ENCODE peak calls at places on chromosomes 2 and 18, in ten cellular contexts. D is mesothelial cell of epicardium, N is HCT116, A is tibial artery, L is cardiac muscle cell, W is fibroblast of mammary gland, C is progenitor cell of endocrine pancreas, Z is Caco-2, I is GM20000, U is fibroblast of lung. V is an unnamed sample.
A peak's percentile ranks its signal among the peaks of the same experiment; 100 is the strongest.

GRCh38 chr2:30708491-30709290 is 98.6 kb downstream of the CAPN13 start:
- DNase-seq in D (no peak), N (no peak), A (peak; percentile 65), L (peak; percentile 20), W (peak; percentile 54), C (no peak), Z (peak; percentile 23), I (no peak), U (peak; percentile 39), V (no peak)

GRCh38 chr18:35789543-35789942 is 182.9 kb upstream of the RMP24 start:
- DNase-seq in D (no peak), N (no peak), A (no peak), L (no peak), W (no peak), C (no peak), Z (no peak), I (no peak), U (no peak), V (no peak)

GRCh38 chr2:213834331-213834730 is 550.1 kb downstream of the SPAG16 start:
- DNase-seq in D (no peak), N (peak; percentile 6), A (no peak), L (peak; percentile 72), W (peak; percentile 95), C (no peak), Z (no peak), I (no peak), U (peak; percentile 89), V (no peak)

GRCh38 chr2:105760191-105760590 is 15.5 kb downstream of the NCK2 start:
- DNase-seq in D (no peak), N (no peak), A (no peak), L (no peak), W (no peak), C (no peak), Z (no peak), I (no peak), U (no peak), V (no peak)

GRCh38 chr2:32882911-32883810 is 63.6 kb upstream of the LTBP1 start:
- DNase-seq in D (no peak), N (no peak), A (no peak), L (peak; percentile 29), W (peak; percentile 11), C (no peak), Z (no peak), I (no peak), U (peak; percentile 92), V (no peak)

GRCh38 chr2:95073856-95074662 is 47.5 kb downstream of the MRPS5 start:
- DNase-seq in D (no peak), N (no peak), A (no peak), L (no peak), W (no peak), C (no peak), Z (no peak), I (no peak), U (no peak), V (no peak)

GRCh38 chr18:36871801-36872200 is 42.9 kb downstream of the KIAA1328 start:
- DNase-seq in D (no peak), N (no peak), A (no peak), L (no peak), W (no peak), C (no peak), Z (no peak), I (no peak), U (no peak), V (no peak)

GRCh38 chr18:24404591-24404990 is 7.0 kb upstream of the OSBPL1A start:
- DNase-seq in D (no peak), N (no peak), A (no peak), L (no peak), W (no peak), C (no peak), Z (no peak), I (no peak), U (no peak), V (no peak)

GRCh38 chr2:29129586-29130281 is 14.5 kb downstream of the CLIP4 start:
- DNase-seq in D (no peak), N (no peak), A (no peak), L (peak; percentile 29), W (no peak), C (no peak), Z (peak; percentile 5), I (no peak), U (peak; percentile 49), V (no peak)

GRCh38 chr18:64273724-64274123 is 124.8 kb upstream of the LINC00305 start:
- DNase-seq in D (no peak), N (no peak), A (no peak), L (no peak), W (no peak), C (no peak), Z (no peak), I (no peak), U (no peak), V (no peak)

GRCh38 chr2:55119711-55120487 is 69.6 kb upstream of the RTN4 start:
- DNase-seq in D (no peak), N (no peak), A (no peak), L (no peak), W (peak; percentile 57), C (no peak), Z (no peak), I (no peak), U (no peak), V (no peak)

GRCh38 chr2:53865264-53865663 is 5.5 kb upstream of the GPR75 start:
- DNase-seq in D (no peak), N (no peak), A (no peak), L (no peak), W (no peak), C (no peak), Z (no peak), I (no peak), U (no peak), V (no peak)

GRCh38 chr2:107936427-107937359 is 49.6 kb upstream of the SLC5A7 start:
- DNase-seq in D (no peak), N (no peak), A (no peak), L (peak; percentile 2), W (peak; percentile 8), C (no peak), Z (peak; percentile 26), I (no peak), U (no peak), V (no peak)
- TF ChIP-seq CTCF in D (peak; percentile 90), N (peak; percentile 57), A (no peak), L (peak; percentile 30), W (peak; percentile 41), C (peak; percentile 83), Z (peak; percentile 17), I (no peak), U (peak; percentile 21), V (peak; percentile 54)

DNA sequence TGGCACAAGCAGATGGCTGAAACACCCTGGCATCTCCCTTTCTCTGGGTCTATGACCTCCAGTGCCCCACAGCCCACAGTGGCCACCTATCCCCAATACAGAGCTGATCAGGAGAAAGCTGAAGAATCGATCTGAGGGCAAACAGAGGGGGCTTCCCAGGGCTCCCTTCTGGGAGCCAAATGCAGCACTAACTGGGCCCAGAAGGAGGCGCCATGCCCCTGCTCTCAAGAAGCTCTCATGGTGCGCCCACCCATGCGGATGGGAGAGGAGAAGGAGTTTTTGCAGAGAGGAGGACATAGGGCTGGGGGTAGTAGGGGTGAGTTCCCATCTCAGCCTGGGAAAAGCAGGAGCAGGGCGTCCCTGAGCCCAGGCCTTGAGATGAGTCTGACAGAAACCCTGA is 787.3 kb upstream of the RAB6C start:
- DNase-seq in D (no peak), N (no peak), A (no peak), L (no peak), W (no peak), C (no peak), Z (no peak), I (no peak), U (no peak), V (no peak)
- TF ChIP-seq CTCF in D (no peak), N (peak; percentile 35), A (no peak), L (no peak), W (no peak), C (no peak), Z (no peak), I (no peak), U (no peak), V (no peak)

GRCh38 chr2:195664528-195664927 is 7.5 kb downstream of the SLC39A10 start:
- DNase-seq in D (no peak), N (no peak), A (no peak), L (peak; percentile 13), W (no peak), C (no peak), Z (no peak), I (no peak), U (no peak), V (no peak)
- TF ChIP-seq CTCF in D (no peak), N (no peak), A (no peak), L (peak; percentile 16), W (peak; percentile 33), C (peak; percentile 20), Z (no peak), I (no peak), U (peak; percentile 34), V (peak; percentile 21)

DNA sequence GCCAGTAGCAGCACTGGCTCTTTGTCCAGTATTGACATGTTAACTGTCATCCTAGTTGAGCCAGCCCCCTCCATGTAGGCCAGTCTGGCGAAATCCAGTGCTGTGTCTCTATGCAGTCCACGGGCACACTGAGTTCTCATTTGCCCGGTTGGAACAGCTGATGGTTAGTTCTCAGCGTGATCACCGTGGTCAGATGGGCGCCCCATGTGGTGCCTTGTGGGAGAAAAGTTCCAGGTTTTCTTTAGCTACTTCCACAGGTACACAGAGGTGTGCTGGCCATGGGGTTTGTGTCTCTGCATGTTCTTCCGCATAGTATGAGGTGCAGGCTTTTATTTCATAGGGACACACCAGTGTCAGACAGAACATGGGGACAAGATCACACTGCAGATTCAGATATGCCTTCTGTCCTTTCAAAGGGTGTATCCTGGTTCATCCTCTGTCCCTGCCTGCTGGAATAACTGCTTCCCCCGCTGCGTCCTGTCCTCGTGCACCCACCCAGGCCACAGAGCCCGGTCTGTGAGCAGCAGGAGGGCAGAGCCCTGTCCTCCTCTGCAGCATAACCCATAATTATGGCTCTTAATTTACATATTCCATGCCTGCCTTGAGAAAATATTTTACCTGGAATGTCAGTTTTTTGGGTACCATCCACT is 334.1 kb downstream of the GBX2 start:
- DNase-seq in D (no peak), N (no peak), A (no peak), L (no peak), W (no peak), C (no peak), Z (no peak), I (no peak), U (no peak), V (no peak)
- TF ChIP-seq CTCF in D (no peak), N (no peak), A (no peak), L (no peak), W (no peak), C (peak; percentile 31), Z (no peak), I (no peak), U (no peak), V (no peak)

DNA sequence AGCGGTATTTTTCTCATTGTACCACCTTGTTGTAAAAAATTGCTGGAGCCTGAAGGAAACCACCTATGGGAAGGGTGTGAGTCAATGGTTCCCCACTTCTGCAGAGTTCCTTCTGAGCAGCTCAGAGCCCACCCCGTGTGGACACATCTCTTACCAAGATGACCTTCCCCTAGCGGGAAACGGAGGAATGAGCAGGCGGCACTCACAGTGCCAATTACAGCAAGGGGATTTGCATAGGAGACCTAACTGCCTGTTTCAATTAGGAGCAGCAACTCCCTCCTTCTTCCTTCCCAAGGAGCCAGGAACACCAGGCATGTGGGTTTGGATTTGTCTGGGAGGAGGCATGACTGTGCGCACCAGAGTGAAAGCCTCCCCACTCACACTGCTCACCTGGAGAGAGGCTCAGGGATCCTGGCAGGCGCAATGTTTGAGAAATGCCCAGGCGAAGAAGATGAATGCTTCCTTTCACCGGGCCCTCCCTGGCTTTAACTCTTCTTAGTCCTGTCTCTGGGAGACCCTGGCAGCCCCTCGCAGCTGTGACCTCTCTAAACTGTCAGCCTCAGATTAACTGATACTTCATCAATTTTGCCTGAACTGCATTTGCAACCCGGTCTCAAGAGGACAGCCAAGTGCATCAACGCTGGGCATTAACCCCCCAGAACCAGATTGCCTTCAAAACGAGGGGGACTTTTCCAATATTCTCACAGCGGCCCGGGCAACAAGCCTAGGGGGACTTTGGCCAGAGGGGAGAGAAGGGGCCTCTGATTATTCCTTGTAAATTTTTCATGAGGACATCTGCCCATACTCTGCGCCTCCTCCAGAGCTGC is 94.0 kb downstream of the CMPK2 start:
- DNase-seq in D (no peak), N (no peak), A (no peak), L (no peak), W (no peak), C (no peak), Z (no peak), I (no peak), U (no peak), V (no peak)
- TF ChIP-seq CTCF in D (no peak), N (no peak), A (no peak), L (no peak), W (no peak), C (no peak), Z (no peak), I (no peak), U (no peak), V (no peak)

V was measured in CD14-positive monocyte.